ENCODE peak calls at places on chromosomes 3 and 15, in nine cellular contexts. J is SJSA1; L is pancreas; Q is colonic mucosa; O is foreskin keratinocyte; E is CD8-positive, alpha-beta memory T cell; V is mesenchymal stem cell; N is spleen; F is aorta. B is an unnamed sample.

GRCh38 chr3:183295211-183295610 is 42.2 kb downstream of the B3GNT5 start:
- DNase-seq in J (no peak), L (no peak), Q (no peak), O (peak; percentile 77), E (no peak), V (peak; percentile 95), N (no peak), F (no peak), B (no peak)

GRCh38 chr3:189042832-189043231 is 128.9 kb upstream of the TPRG1 start:
- DNase-seq in J (no peak), L (no peak), Q (no peak), O (no peak), E (no peak), V (no peak), N (no peak), F (no peak), B (no peak)

GRCh38 chr3:169387751-169388696 is 275.5 kb downstream of the MECOM start:
- DNase-seq in J (no peak), L (peak; percentile 47), Q (peak; percentile 68), O (no peak), E (no peak), V (no peak), N (peak; percentile 66), F (peak; percentile 82), B (no peak)

GRCh38 chr3:188188911-188189310 is 35.0 kb downstream of the LPP start:
- DNase-seq in J (no peak), L (no peak), Q (no peak), O (peak; percentile 61), E (no peak), V (no peak), N (no peak), F (no peak), B (no peak)

GRCh38 chr3:149019581-149019980 is 28.2 kb downstream of the GYG1 start:
- DNase-seq in J (no peak), L (no peak), Q (no peak), O (no peak), E (no peak), V (no peak), N (no peak), F (no peak), B (no peak)

GRCh38 chr3:132721479-132722164 is 587 bp downstream of the NPHP3 start:
- DNase-seq in J (peak; percentile 54), L (peak; percentile 92), Q (peak; percentile 63), O (peak; percentile 35), E (no peak), V (peak; percentile 81), N (peak; percentile 89), F (peak; percentile 89), B (peak; percentile 88)

GRCh38 chr3:98199020-98199419 is 32.5 kb downstream of the OR5H15 start:
- DNase-seq in J (no peak), L (no peak), Q (no peak), O (no peak), E (no peak), V (no peak), N (no peak), F (no peak), B (no peak)

GRCh38 chr15:34038404-34039179 is 412 bp downstream of the AVEN start:
- DNase-seq in J (peak; percentile 77), L (peak; percentile 91), Q (peak; percentile 76), O (peak; percentile 47), E (peak; percentile 47), V (peak; percentile 75), N (peak; percentile 94), F (peak; percentile 93), B (peak; percentile 91)

GRCh38 chr15:61974759-61975158 is 85.5 kb downstream of the VPS13C start:
- DNase-seq in J (no peak), L (no peak), Q (no peak), O (peak; percentile 15), E (no peak), V (no peak), N (no peak), F (no peak), B (no peak)

GRCh38 chr3:139202226-139202958 is 141.4 kb upstream of the MRPS22 start:
- DNase-seq in J (no peak), L (no peak), Q (peak; percentile 76), O (peak; percentile 46), E (no peak), V (no peak), N (no peak), F (no peak), B (no peak)

GRCh38 chr3:131856171-131856570 is 178.6 kb downstream of the CPNE4 start:
- DNase-seq in J (no peak), L (no peak), Q (no peak), O (peak; percentile 48), E (no peak), V (no peak), N (no peak), F (no peak), B (no peak)

GRCh38 chr3:66482005-66482404 is 18.8 kb downstream of the LRIG1 start:
- DNase-seq in J (no peak), L (peak; percentile 59), Q (no peak), O (no peak), E (no peak), V (no peak), N (no peak), F (no peak), B (no peak)

GRCh38 chr3:66483006-66483928 is 17.6 kb downstream of the LRIG1 start:
- DNase-seq in J (no peak), L (peak; percentile 79), Q (peak; percentile 66), O (no peak), E (no peak), V (peak; percentile 45), N (no peak), F (peak; percentile 94), B (no peak)

GRCh38 chr3:66479532-66479947 is 21.3 kb downstream of the LRIG1 start:
- DNase-seq in J (no peak), L (no peak), Q (no peak), O (no peak), E (no peak), V (no peak), N (no peak), F (no peak), B (no peak)

GRCh38 chr3:66480666-66481065 is 20.2 kb downstream of the LRIG1 start:
- DNase-seq in J (peak; percentile 72), L (no peak), Q (no peak), O (no peak), E (no peak), V (peak; percentile 58), N (no peak), F (no peak), B (no peak)

DNA sequence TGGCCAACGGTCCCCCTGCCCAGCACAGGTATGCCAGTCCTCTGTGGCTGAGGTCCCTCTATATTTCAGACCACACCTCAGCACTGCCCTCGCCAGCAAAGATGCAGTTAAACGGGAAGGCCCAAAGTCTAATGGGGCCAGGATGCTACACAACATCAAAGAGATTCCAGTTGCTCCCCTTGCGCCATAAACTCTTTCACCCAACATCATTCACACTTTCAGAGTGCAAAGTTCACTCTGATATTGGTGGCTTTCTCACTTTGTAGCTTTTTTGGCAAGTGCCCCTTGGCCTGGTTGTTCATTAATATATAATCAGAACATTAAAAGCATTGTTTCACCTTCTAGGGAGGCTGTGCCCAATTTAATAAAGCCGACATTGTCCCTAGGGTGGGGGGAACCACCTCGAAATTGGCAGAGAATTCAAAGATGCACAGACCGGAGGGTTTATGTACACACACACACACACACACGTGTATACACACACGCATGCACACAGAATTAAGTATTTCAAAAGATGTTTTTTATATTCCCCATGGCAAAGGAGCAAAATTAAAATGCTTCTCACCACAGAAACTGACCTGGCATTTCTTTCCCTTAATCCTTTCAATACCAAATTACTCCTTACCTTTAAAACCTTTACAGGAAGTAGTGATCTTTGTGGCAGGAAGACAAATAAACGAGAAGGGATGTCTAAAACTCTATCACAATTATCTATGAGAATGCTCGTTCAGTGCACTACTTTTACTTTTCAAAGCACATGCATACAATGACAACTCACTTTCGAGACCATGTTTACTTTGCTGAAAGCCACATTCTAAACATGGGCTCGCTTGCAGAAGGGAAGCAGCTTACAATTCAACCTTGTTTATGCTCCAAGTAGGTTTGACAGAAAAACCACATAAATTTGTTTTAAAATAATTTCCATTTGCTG is 19.5 kb downstream of the LRIG1 start:
- DNase-seq in J (peak; percentile 69), L (no peak), Q (peak; percentile 58), O (no peak), E (no peak), V (peak; percentile 84), N (no peak), F (no peak), B (no peak)
- H3K4me1 ChIP-seq in J (peaks cover 49% of the 10 kb centered on the region), L (peaks cover 88% of the 10 kb centered on the region), Q (peaks cover 56% of the 10 kb centered on the region), O (no peaks in the 10 kb centered on the region), E (peaks cover 57% of the 10 kb centered on the region), V (peaks cover 35% of the 10 kb centered on the region), N (peaks cover 20% of the 10 kb centered on the region), F (peaks cover 4% of the 10 kb centered on the region), B (peaks cover 70% of the 10 kb centered on the region)

DNA sequence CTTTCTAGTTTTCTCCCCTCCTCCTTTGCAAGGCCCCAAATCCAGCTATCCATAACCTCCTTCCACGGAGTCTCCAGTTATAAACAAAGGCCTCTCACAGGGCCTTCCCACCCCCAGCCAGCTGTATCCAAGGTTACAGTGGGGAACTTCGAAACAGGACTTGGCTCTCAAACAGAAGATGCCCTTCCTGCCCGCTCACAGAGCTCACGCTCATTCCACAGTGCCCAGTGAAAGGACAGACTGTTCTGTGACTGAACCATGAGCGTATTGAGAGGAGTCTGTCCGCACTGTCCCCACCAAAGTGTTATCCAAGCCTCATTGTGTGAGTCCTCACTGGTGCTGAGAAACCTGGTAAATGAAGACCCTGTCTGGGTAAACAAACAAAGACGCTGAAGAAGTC is 35.4 kb downstream of the ARHGAP31 start:
- DNase-seq in J (no peak), L (no peak), Q (no peak), O (no peak), E (no peak), V (peak; percentile 72), N (no peak), F (no peak), B (no peak)
- H3K4me1 ChIP-seq in J (peaks cover 7% of the 10 kb centered on the region), L (no peaks in the 10 kb centered on the region), Q (no peaks in the 10 kb centered on the region), O (peaks cover 5% of the 10 kb centered on the region), E (no peaks in the 10 kb centered on the region), V (no peaks in the 10 kb centered on the region), N (peaks cover 4% of the 10 kb centered on the region), F (no peaks in the 10 kb centered on the region), B (peaks cover 25% of the 10 kb centered on the region)

DNA sequence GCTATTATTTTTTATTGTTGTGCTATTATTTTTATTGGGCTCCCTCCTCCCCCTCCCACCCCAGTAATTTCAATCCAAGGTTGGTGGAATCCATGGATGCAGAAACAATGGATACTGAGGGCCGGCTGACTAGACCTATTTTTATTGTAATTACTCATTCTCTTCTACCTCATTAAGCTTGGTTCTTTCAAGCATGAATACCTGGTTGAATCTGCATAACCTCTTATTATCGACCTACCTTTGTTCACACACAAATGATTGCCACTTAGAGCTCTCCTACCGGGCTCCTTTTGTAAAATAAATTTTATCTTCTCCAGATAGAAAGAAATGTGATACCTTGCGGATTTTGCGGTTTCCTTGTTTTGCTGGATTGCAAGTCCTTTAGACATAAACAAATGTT is 31.6 kb downstream of the BTD start:
- DNase-seq in J (no peak), L (no peak), Q (no peak), O (no peak), E (no peak), V (no peak), N (no peak), F (no peak), B (no peak)
- H3K4me1 ChIP-seq in J (peaks cover 74% of the 10 kb centered on the region), L (peaks cover 26% of the 10 kb centered on the region), Q (no peaks in the 10 kb centered on the region), O (peaks cover 20% of the 10 kb centered on the region), E (peaks cover 21% of the 10 kb centered on the region), V (peaks cover 24% of the 10 kb centered on the region), N (peaks cover 45% of the 10 kb centered on the region), F (no peaks in the 10 kb centered on the region), B (peaks cover 44% of the 10 kb centered on the region)

DNA sequence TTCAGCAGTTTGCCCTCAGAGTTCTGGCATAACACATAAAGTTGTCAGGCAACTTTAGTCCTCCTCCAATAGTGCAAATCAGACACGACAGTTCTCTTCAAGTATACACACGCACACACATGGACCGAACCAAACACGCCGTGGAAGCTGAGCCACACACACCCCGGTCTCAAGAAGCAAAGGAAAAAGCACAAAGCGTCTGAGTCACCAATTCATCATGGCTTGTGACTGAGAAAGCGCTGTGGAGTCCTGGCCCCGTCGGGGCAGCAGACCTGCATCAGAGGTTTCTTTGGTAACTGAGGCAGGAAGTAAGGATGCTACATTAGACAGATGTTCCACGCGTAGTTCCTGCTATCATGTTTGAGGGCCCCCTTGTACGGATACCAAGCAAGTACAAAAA is 85.7 kb downstream of the VGLL4 start:
- DNase-seq in J (peak; percentile 62), L (no peak), Q (no peak), O (peak; percentile 92), E (no peak), V (peak; percentile 93), N (no peak), F (peak; percentile 80), B (no peak)
- H3K4me1 ChIP-seq in J (peaks cover 34% of the 10 kb centered on the region), L (peaks cover 15% of the 10 kb centered on the region), Q (no peaks in the 10 kb centered on the region), O (peaks cover 22% of the 10 kb centered on the region), E (no peaks in the 10 kb centered on the region), V (peaks cover 65% of the 10 kb centered on the region), N (peaks cover 10% of the 10 kb centered on the region), F (no peaks in the 10 kb centered on the region), B (peaks cover 59% of the 10 kb centered on the region)